ENCODE peak calls at places on chromosomes 1 and 21, in ten cellular contexts. P is IMR-90; B is effector memory CD4-positive, alpha-beta T cell; N is endothelial cell of umbilical vein; S is PC-9; G is CD8-positive, alpha-beta T cell; V is endodermal cell; X is adrenal gland; Z is tibial nerve; A is GM23248. E is an unnamed sample. For H3K27me3, the result is how much of the 10 kb centered on the place peaks cover.

GRCh38 chr1:24910210-24910609 is 19.9 kb downstream of the RUNX3 start:
- DNase-seq in P (no peak), B (no peak), N (no peak), S (no peak), G (no peak), V (no peak), X (no peak), Z (no peak), A (no peak), E (no peak)

GRCh38 chr1:17743028-17743706 is 12.0 kb upstream of the ACTL8 start:
- DNase-seq in P (no peak), B (no peak), N (no peak), S (no peak), G (no peak), V (no peak), X (no peak), Z (no peak), A (no peak), E (no peak)

GRCh38 chr1:1299686-1300351 is 7.9 kb downstream of the ACAP3 start:
- DNase-seq in P (no peak), B (no peak), N (no peak), S (no peak), G (no peak), V (peak), X (no peak), Z (no peak), A (no peak), E (no peak)

GRCh38 chr1:180533571-180533987 is 25.2 kb upstream of the OVAAL start:
- DNase-seq in P (peak), B (peak), N (peak), S (no peak), G (peak), V (peak), X (peak), Z (peak), A (peak), E (peak)

GRCh38 chr1:202501281-202501680 is 152.8 kb downstream of the PPP1R12B start:
- DNase-seq in P (peak), B (no peak), N (peak), S (no peak), G (no peak), V (no peak), X (no peak), Z (no peak), A (peak), E (peak)

GRCh38 chr1:27774654-27775053 is 1.6 kb downstream of the STX12 start:
- DNase-seq in P (no peak), B (no peak), N (no peak), S (no peak), G (no peak), V (no peak), X (no peak), Z (no peak), A (no peak), E (no peak)

GRCh38 chr1:215476541-215476940 is 90.6 kb upstream of the KCTD3 start:
- DNase-seq in P (peak), B (no peak), N (no peak), S (no peak), G (no peak), V (no peak), X (no peak), Z (no peak), A (peak), E (no peak)

GRCh38 chr1:197614916-197615692 is 160.2 kb downstream of the DENND1B start:
- DNase-seq in P (peak), B (no peak), N (peak), S (no peak), G (no peak), V (peak), X (peak), Z (no peak), A (peak), E (peak)

GRCh38 chr1:12249181-12249580 is 19.4 kb downstream of the VPS13D start:
- DNase-seq in P (peak), B (no peak), N (no peak), S (no peak), G (no peak), V (no peak), X (no peak), Z (no peak), A (peak), E (peak)

GRCh38 chr21:34947122-34947534 is 102.0 kb downstream of the RUNX1 start:
- DNase-seq in P (peak), B (no peak), N (no peak), S (no peak), G (no peak), V (no peak), X (no peak), Z (no peak), A (no peak), E (no peak)

GRCh38 chr1:89552481-89553194 is 28.0 kb downstream of the LRRC8B start:
- DNase-seq in P (no peak), B (no peak), N (peak), S (peak), G (no peak), V (no peak), X (peak), Z (no peak), A (peak), E (no peak)

GRCh38 chr1:222583079-222583478 is 6.7 kb downstream of the TAF1A start:
- DNase-seq in P (no peak), B (no peak), N (no peak), S (no peak), G (no peak), V (no peak), X (no peak), Z (no peak), A (no peak), E (no peak)

GRCh38 chr1:56527548-56528302 is 51.6 kb downstream of the PLPP3 start:
- DNase-seq in P (no peak), B (no peak), N (peak), S (no peak), G (no peak), V (no peak), X (no peak), Z (no peak), A (no peak), E (no peak)

GRCh38 chr1:53396563-53397268 is 62.5 kb upstream of the DMRTB1 start:
- DNase-seq in P (no peak), B (no peak), N (no peak), S (peak), G (no peak), V (peak), X (no peak), Z (no peak), A (no peak), E (no peak)

GRCh38 chr1:222994506-222995229 is 148.4 kb downstream of the TLR5 start:
- DNase-seq in P (peak), B (no peak), N (peak), S (peak), G (no peak), V (no peak), X (no peak), Z (no peak), A (peak), E (no peak)

GRCh38 chr21:39251326-39251725 is 62.1 kb downstream of the BRWD1 start:
- DNase-seq in P (peak), B (no peak), N (peak), S (no peak), G (no peak), V (no peak), X (no peak), Z (no peak), A (peak), E (no peak)

GRCh38 chr1:18385239-18385790 is 95.4 kb upstream of the KLHDC7A start:
- DNase-seq in P (no peak), B (no peak), N (no peak), S (no peak), G (no peak), V (peak), X (peak), Z (no peak), A (peak), E (no peak)

GRCh38 chr1:153921803-153922075 is 1.0 kb downstream of the GATAD2B start:
- DNase-seq in P (no peak), B (no peak), N (peak), S (no peak), G (no peak), V (peak), X (no peak), Z (no peak), A (no peak), E (no peak)

GRCh38 chr1:224217655-224218615 is 34.9 kb downstream of the DEGS1 start:
- DNase-seq in P (no peak), B (no peak), N (no peak), S (no peak), G (no peak), V (no peak), X (no peak), Z (no peak), A (no peak), E (no peak)

GRCh38 chr1:69073176-69073575 is 494.5 kb upstream of the LRRC7 start:
- DNase-seq in P (no peak), B (no peak), N (no peak), S (no peak), G (no peak), V (peak), X (no peak), Z (no peak), A (no peak), E (no peak)

GRCh38 chr1:179938752-179939151 is 15.9 kb upstream of the CEP350 start:
- DNase-seq in P (peak), B (no peak), N (no peak), S (peak), G (no peak), V (no peak), X (no peak), Z (no peak), A (peak), E (no peak)

GRCh38 chr1:211332036-211332616 is 5.5 kb downstream of the TRAF5 start:
- DNase-seq in P (no peak), B (no peak), N (no peak), S (no peak), G (no peak), V (no peak), X (no peak), Z (no peak), A (no peak), E (no peak)

GRCh38 chr1:152164542-152165136 is 5.6 kb upstream of the RPTN start:
- DNase-seq in P (no peak), B (no peak), N (no peak), S (peak), G (no peak), V (no peak), X (no peak), Z (no peak), A (no peak), E (no peak)

GRCh38 chr1:180507826-180508724 is 5.7 kb upstream of the ACBD6 start:
- DNase-seq in P (peak), B (no peak), N (peak), S (peak), G (no peak), V (no peak), X (no peak), Z (no peak), A (peak), E (peak)

GRCh38 chr1:119794856-119795255 is 16.4 kb downstream of the REG4 start:
- DNase-seq in P (peak), B (no peak), N (no peak), S (no peak), G (no peak), V (no peak), X (no peak), Z (no peak), A (peak), E (no peak)
- H3K27ac ChIP-seq in P (peak), B (no peak), N (no peak), S (no peak), G (no peak), V (no peak), X (no peak), Z (no peak), A (no peak), E (no peak)

DNA sequence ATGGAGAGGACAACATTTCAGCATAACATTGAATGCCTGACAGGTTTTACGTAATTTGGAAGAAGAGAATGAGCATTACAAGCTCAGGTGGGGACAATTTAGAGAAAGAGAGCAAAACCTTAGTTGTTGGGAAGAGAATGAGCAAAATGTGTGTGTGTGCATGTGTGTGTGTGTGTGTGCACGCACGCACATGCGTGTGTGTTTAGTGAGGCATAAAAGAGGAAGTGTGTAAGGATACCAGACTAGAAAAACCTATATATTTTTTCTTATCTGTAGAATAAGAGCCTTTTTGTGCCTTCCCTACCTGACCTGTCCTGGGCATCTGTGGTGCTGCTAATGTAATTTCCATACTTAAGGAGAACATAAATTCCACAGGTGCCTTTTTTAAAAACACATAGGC is 99.0 kb upstream of the PLXNA2 start:
- DNase-seq in P (no peak), B (no peak), N (no peak), S (no peak), G (no peak), V (no peak), X (no peak), Z (no peak), A (no peak), E (no peak)
- H3K27me3 ChIP-seq in P (under half), B (under half), N (under half), S (half or more), G (under half), V (under half), X (under half), Z (under half), A (under half), E (under half)

DNA sequence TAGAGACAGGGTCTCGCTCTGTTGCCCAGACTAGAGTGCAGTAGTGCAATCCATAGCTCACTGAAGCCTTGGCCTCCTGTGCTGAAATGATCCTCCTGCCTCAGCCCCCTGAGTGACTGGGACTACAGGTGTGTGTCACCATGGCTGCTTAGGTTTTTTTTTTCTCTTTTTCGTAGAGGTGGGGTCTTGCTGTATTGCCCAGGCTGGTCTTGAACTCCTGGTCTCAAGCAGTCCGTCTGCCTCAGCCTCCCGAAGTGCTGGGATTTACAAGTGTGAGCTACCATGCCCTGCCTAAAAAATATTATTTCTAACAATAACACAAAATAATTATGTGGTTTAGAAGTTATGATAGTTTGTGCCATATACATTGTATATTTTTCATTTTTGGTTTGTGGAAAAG is 9.9 kb downstream of the CAMTA1 start:
- DNase-seq in P (no peak), B (no peak), N (no peak), S (no peak), G (no peak), V (peak), X (no peak), Z (no peak), A (no peak), E (no peak)
- H3K27ac ChIP-seq in P (peak), B (no peak), N (peak), S (peak), G (no peak), V (no peak), X (no peak), Z (no peak), A (peak), E (peak)

DNA sequence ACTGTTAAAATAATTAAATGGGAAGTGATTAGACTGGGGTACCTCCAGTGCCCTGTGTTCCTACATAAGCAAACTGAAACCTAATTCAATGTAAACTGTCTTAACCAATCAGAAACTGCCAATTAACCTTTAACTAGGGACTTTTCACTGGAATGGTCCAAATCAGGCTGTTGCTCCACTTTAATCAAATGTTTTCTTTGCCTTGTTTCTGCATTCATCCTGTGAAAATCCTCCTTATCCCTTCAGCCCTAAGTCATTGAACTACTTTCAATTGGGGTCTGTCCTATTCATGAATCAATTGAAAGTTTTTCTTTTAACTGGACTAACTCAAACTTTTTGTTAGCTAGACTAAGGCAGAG is 5.1 kb upstream of the FUBP1 start:
- DNase-seq in P (no peak), B (no peak), N (no peak), S (no peak), G (no peak), V (no peak), X (no peak), Z (no peak), A (no peak), E (no peak)
- H3K27me3 ChIP-seq in P (under half), B (under half), N (under half), S (under half), G (under half), V (under half), X (under half), Z (under half), A (under half), E (under half)

E was measured in brain microvascular endothelial cell.